ENCODE peak calls at places on chromosomes 11 and 22, in six cellular contexts. K is coronary artery, I is Peyer's patch, D is tibial nerve, S is RWPE1, B is PC-9. W is an unnamed sample.
A peak's percentile ranks its signal among the peaks of the same experiment; 100 is the strongest.

GRCh38 chr11:114135737-114136151 is 76.2 kb downstream of the ZBTB16 start:
- DNase-seq in K (no peak), I (no peak), D (no peak), S (no peak), B (no peak), W (no peak)

GRCh38 chr11:122170815-122171475 is 54.9 kb upstream of the BLID start:
- DNase-seq in K (no peak), I (no peak), D (no peak), S (no peak), B (no peak), W (no peak)

GRCh38 chr11:130478881-130479280 is 30.4 kb downstream of the ADAMTS15 start:
- DNase-seq in K (no peak), I (no peak), D (no peak), S (no peak), B (no peak), W (no peak)

GRCh38 chr11:57349491-57350274 is 11.5 kb downstream of the P2RX3 start:
- DNase-seq in K (no peak), I (peak; percentile 42), D (peak; percentile 53), S (peak; percentile 55), B (no peak), W (peak; percentile 61)

GRCh38 chr11:77082838-77083552 is 16.2 kb downstream of the CAPN5 start:
- DNase-seq in K (no peak), I (peak; percentile 45), D (peak; percentile 16), S (no peak), B (no peak), W (no peak)

GRCh38 chr11:92627615-92628201 is 341.7 kb upstream of the MTNR1B start:
- DNase-seq in K (no peak), I (no peak), D (no peak), S (no peak), B (peak; percentile 72), W (no peak)

GRCh38 chr11:134634897-134635831 is 223.1 kb upstream of the B3GAT1 start:
- DNase-seq in K (peak; percentile 62), I (no peak), D (no peak), S (no peak), B (no peak), W (no peak)

GRCh38 chr11:4025957-4026324 is 68.7 kb upstream of the RRM1 start:
- DNase-seq in K (no peak), I (no peak), D (no peak), S (no peak), B (no peak), W (no peak)

GRCh38 chr11:46553746-46554204 is 40.0 kb downstream of the AMBRA1 start:
- DNase-seq in K (no peak), I (no peak), D (no peak), S (peak; percentile 59), B (peak; percentile 96), W (no peak)

GRCh38 chr22:47398491-47398890 is 636.0 kb downstream of the TBC1D22A start:
- DNase-seq in K (no peak), I (no peak), D (no peak), S (no peak), B (no peak), W (no peak)

GRCh38 chr11:122720482-122720881 is 65.0 kb downstream of the UBASH3B start:
- DNase-seq in K (no peak), I (no peak), D (no peak), S (no peak), B (no peak), W (no peak)

GRCh38 chr11:47979378-47980092 is 824 bp upstream of the PTPRJ start:
- DNase-seq in K (no peak), I (no peak), D (no peak), S (no peak), B (peak; percentile 50), W (no peak)

GRCh38 chr11:127451852-127452251 is 451.3 kb upstream of the KIRREL3 start:
- DNase-seq in K (no peak), I (no peak), D (no peak), S (no peak), B (no peak), W (no peak)

GRCh38 chr22:44151661-44152060 is 29.1 kb upstream of the PARVG start:
- DNase-seq in K (no peak), I (no peak), D (no peak), S (peak; percentile 7), B (no peak), W (no peak)

GRCh38 chr11:115760528-115760837 is 256.3 kb upstream of the CADM1 start:
- DNase-seq in K (no peak), I (no peak), D (no peak), S (no peak), B (no peak), W (no peak)

GRCh38 chr11:7889985-7890384 is 41.1 kb downstream of the OR10A6 start:
- DNase-seq in K (no peak), I (no peak), D (no peak), S (no peak), B (no peak), W (no peak)

GRCh38 chr22:44351685-44352377 is 39.1 kb upstream of the SHISAL1 start:
- DNase-seq in K (no peak), I (no peak), D (no peak), S (peak; percentile 76), B (peak; percentile 93), W (no peak)

GRCh38 chr22:46627806-46628482 is 7.8 kb downstream of the GRAMD4 start:
- DNase-seq in K (no peak), I (no peak), D (no peak), S (no peak), B (no peak), W (no peak)

GRCh38 chr11:10004526-10005113 is 289.4 kb downstream of the SBF2 start:
- DNase-seq in K (no peak), I (no peak), D (no peak), S (no peak), B (no peak), W (no peak)

GRCh38 chr22:40429481-40429880 is 59.1 kb downstream of the SGSM3 start:
- DNase-seq in K (no peak), I (no peak), D (no peak), S (no peak), B (no peak), W (no peak)

GRCh38 chr22:46233231-46233630 is 16.9 kb downstream of the CDPF1 start:
- DNase-seq in K (no peak), I (no peak), D (no peak), S (no peak), B (no peak), W (no peak)

GRCh38 chr11:106998126-106998525 is 20.1 kb downstream of the GUCY1A2 start:
- DNase-seq in K (no peak), I (no peak), D (no peak), S (no peak), B (no peak), W (no peak)

GRCh38 chr22:46732041-46732379 is 6.0 kb downstream of the CERK start:
- DNase-seq in K (no peak), I (no peak), D (no peak), S (no peak), B (no peak), W (no peak)

GRCh38 chr11:26331911-26332571 is at the start of gene ANO3:
- DNase-seq in K (no peak), I (no peak), D (no peak), S (peak; percentile 80), B (peak; percentile 47), W (no peak)

GRCh38 chr11:12362857-12363256 is 14.5 kb upstream of the PARVA start:
- DNase-seq in K (no peak), I (no peak), D (no peak), S (no peak), B (no peak), W (no peak)

GRCh38 chr22:28670153-28670552 is 9.5 kb downstream of the TTC28 start:
- DNase-seq in K (no peak), I (no peak), D (no peak), S (no peak), B (no peak), W (no peak)

DNA sequence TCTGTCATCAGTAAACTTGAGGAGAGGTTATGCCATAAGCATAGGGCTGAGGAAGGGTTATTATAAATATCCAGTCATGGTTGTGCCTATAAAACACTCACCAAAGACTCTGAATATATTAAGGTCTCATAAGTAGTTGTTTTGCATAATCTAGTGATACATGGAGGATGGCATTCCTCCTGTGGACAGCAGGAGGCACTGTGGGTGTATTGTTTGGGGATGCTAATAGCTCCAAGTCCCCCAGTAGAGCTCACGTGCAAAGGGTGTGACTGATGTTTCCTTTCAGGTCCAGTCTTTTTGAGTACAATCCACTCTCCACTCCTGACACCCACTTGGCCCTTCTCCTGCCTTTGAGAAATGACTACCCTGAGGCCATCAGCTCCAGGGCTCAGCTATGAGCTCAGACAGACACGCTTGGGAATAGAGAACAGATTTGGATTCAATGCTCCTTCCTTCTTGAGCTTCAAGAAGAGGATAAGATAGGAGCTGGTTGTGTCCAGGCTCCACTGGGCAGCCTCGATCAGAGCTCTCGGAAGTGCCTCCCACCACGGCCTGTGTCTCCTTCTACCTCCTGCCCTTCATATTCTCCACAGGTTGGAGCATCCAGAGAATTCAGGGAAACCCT is 85.2 kb upstream of the IGLL5 start:
- DNase-seq in K (no peak), I (no peak), D (no peak), S (no peak), B (no peak), W (no peak)
- TF ChIP-seq CTCF in K (no peak), I (peak; percentile 41), D (no peak), S (no peak), B (peak; percentile 18), W (no peak)

GRCh38 chr11:34207487-34207886 is 102.1 kb downstream of the NAT10 start:
- DNase-seq in K (no peak), I (no peak), D (no peak), S (no peak), B (no peak), W (no peak)
- TF ChIP-seq CTCF in K (no peak), I (no peak), D (no peak), S (no peak), B (no peak), W (no peak)

DNA sequence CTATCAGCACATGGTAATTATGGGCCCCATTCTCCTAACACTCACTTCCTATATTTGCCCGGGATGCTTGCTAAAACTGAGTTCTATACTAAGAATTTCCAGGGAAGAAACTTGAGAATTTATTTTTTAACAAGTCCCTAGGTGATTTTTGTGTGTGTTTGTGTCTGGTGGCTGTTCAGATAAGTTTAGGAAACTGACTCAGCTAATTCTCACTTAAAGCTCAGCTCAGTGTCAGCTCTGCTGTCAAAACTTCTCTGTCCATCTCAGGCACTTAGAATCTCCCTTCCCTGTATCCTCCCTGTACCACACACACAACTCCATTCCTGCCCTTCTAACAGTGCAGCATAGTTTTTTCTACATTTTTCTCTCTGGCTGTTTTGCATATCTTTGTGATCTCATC is 69.2 kb downstream of the PIWIL4 start:
- DNase-seq in K (no peak), I (no peak), D (no peak), S (no peak), B (no peak), W (no peak)
- TF ChIP-seq CTCF in K (no peak), I (no peak), D (no peak), S (no peak), B (no peak), W (no peak)

DNA sequence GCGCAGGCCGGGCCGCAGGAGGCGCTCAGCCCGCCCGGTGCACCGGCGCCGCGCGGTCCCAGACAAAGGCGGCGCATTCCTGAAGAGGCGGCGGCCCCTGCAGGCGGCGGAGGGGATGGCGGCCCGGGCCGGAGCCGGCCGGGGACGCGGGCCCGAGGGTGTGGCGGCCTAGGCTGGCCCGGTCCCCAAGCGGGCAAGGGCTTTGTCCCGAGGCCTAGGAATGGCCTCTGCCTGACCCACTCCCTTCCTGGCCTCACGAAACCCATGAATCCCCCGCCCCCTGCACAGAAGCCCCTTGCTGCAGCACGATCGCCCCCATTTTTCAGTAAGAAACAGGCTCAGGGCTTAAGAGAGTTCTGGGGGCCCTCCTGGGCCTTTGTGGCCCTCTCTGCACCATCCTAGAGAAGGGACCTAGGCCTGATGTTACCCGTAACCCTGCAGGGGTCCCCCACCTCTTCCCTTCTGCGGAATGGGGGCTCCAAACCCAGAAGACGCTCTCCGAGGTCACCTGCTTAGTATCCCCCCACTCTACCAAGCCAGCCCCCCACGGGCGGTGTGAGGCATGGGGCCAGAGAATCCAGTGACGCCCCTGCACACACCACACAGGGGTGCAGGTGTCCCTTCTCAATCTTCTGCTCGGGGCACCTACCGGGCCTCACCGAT is 363 bp upstream of the RTN4R start:
- DNase-seq in K (no peak), I (peak; percentile 40), D (no peak), S (peak; percentile 44), B (no peak), W (peak; percentile 64)
- TF ChIP-seq CTCF in K (peak; percentile 54), I (peak; percentile 91), D (peak; percentile 77), S (peak; percentile 59), B (no peak), W (no peak)

W was measured in activated B cell treated with CpG ODN at 0.5 μM for 24 hours.